ENCODE peak calls at places on chromosomes 5 and 9, in eight cellular contexts. X is cardiac muscle cell, Y is foreskin keratinocyte, S is sigmoid colon, A is A673, K is HCT116, G is K562, D is heart left ventricle. Z is an unnamed sample.

GRCh38 chr5:15694694-15695093 is 194.7 kb downstream of the FBXL7 start:
- DNase-seq in X (peak; percentile 58), Y (no peak), S (no peak), A (no peak), K (no peak), G (no peak), D (no peak), Z (no peak)

GRCh38 chr9:34589656-34590375 is at the start of gene CNTFR:
- DNase-seq in X (no peak), Y (no peak), S (peak; percentile 82), A (peak; percentile 58), K (no peak), G (peak; percentile 32), D (peak; percentile 58), Z (no peak)

GRCh38 chr9:123983047-123983446 is 28.5 kb upstream of the LHX2 start:
- DNase-seq in X (no peak), Y (no peak), S (no peak), A (no peak), K (no peak), G (no peak), D (no peak), Z (no peak)

GRCh38 chr5:172775326-172776234 is 4.6 kb upstream of the DUSP1 start:
- DNase-seq in X (peak; percentile 96), Y (peak; percentile 81), S (peak; percentile 97), A (no peak), K (no peak), G (no peak), D (no peak), Z (peak; percentile 76)

GRCh38 chr9:137373611-137373980 is 49.4 kb downstream of the EXD3 start:
- DNase-seq in X (no peak), Y (no peak), S (peak; percentile 48), A (no peak), K (no peak), G (no peak), D (peak; percentile 9), Z (no peak)

GRCh38 chr9:32939576-32939975 is 61.9 kb downstream of the APTX start:
- DNase-seq in X (no peak), Y (peak; percentile 65), S (no peak), A (no peak), K (no peak), G (no peak), D (no peak), Z (no peak)

GRCh38 chr9:113933188-113933587 is 57.1 kb downstream of the ZNF618 start:
- DNase-seq in X (peak; percentile 45), Y (no peak), S (no peak), A (no peak), K (no peak), G (no peak), D (no peak), Z (no peak)

GRCh38 chr5:142874537-142874936 is 104.4 kb downstream of the ARHGAP26 start:
- DNase-seq in X (peak; percentile 83), Y (no peak), S (no peak), A (peak; percentile 35), K (no peak), G (no peak), D (peak; percentile 83), Z (peak; percentile 68)

GRCh38 chr5:118371973-118372650 is 616.2 kb downstream of the DTWD2 start:
- DNase-seq in X (no peak), Y (no peak), S (no peak), A (no peak), K (no peak), G (no peak), D (peak; percentile 36), Z (no peak)

GRCh38 chr5:130164966-130165365 is 260.7 kb downstream of the CHSY3 start:
- DNase-seq in X (peak; percentile 82), Y (no peak), S (no peak), A (no peak), K (no peak), G (no peak), D (no peak), Z (peak; percentile 25)

GRCh38 chr5:157827429-157827828 is 31.5 kb downstream of the CLINT1 start:
- DNase-seq in X (peak; percentile 48), Y (no peak), S (no peak), A (no peak), K (no peak), G (no peak), D (no peak), Z (no peak)

GRCh38 chr9:112371060-112371459 is 8.8 kb upstream of the HSDL2 start:
- DNase-seq in X (no peak), Y (peak; percentile 81), S (no peak), A (no peak), K (no peak), G (no peak), D (no peak), Z (no peak)

GRCh38 chr9:79233542-79233941 is 338.2 kb upstream of the TLE4 start:
- DNase-seq in X (peak; percentile 77), Y (peak; percentile 40), S (no peak), A (peak; percentile 29), K (peak; percentile 22), G (peak; percentile 19), D (no peak), Z (peak; percentile 22)

GRCh38 chr5:119878712-119879111 is 249.4 kb downstream of the FAM170A start:
- DNase-seq in X (no peak), Y (no peak), S (no peak), A (no peak), K (no peak), G (no peak), D (no peak), Z (no peak)

GRCh38 chr5:82396871-82397514 is 118.8 kb upstream of the RPS23 start:
- DNase-seq in X (peak; percentile 99), Y (peak; percentile 95), S (peak; percentile 90), A (no peak), K (peak; percentile 54), G (peak; percentile 78), D (peak; percentile 79), Z (peak; percentile 73)

GRCh38 chr5:393846-394275 is 49.1 kb upstream of the EXOC3 start:
- DNase-seq in X (peak; percentile 20), Y (no peak), S (no peak), A (no peak), K (no peak), G (no peak), D (no peak), Z (no peak)

GRCh38 chr9:128654481-128654880 is 2.2 kb downstream of the DYNC2I2 start:
- DNase-seq in X (no peak), Y (no peak), S (no peak), A (no peak), K (no peak), G (no peak), D (no peak), Z (no peak)

GRCh38 chr5:178153530-178154340 is at the start of gene NHP2:
- DNase-seq in X (peak; percentile 99), Y (peak; percentile 97), S (peak; percentile 99), A (peak; percentile 96), K (peak; percentile 98), G (peak; percentile 98), D (peak; percentile 99), Z (peak; percentile 100)

GRCh38 chr5:178149199-178149932 is 4.3 kb downstream of the NHP2 start:
- DNase-seq in X (no peak), Y (no peak), S (no peak), A (no peak), K (no peak), G (no peak), D (no peak), Z (no peak)

GRCh38 chr5:178147406-178147805 is 6.3 kb downstream of the NHP2 start:
- DNase-seq in X (no peak), Y (no peak), S (no peak), A (no peak), K (no peak), G (no peak), D (no peak), Z (no peak)

GRCh38 chr5:178152491-178153444 is 917 bp downstream of the NHP2 start:
- DNase-seq in X (no peak), Y (no peak), S (no peak), A (no peak), K (no peak), G (no peak), D (no peak), Z (no peak)

GRCh38 chr5:178150977-178151734 is 2.5 kb downstream of the NHP2 start:
- DNase-seq in X (no peak), Y (no peak), S (no peak), A (no peak), K (no peak), G (peak; percentile 47), D (no peak), Z (no peak)
- TF ChIP-seq CTCF in X (no peak), Y (peak; percentile 20), S (no peak), A (no peak), K (no peak), G (peak; percentile 15), D (no peak), Z (no peak)

GRCh38 chr5:2519153-2519552 is 232.3 kb downstream of the IRX2 start:
- DNase-seq in X (no peak), Y (no peak), S (no peak), A (no peak), K (no peak), G (no peak), D (no peak), Z (no peak)
- H3K27ac ChIP-seq in X (no peak overlapping the region), Y (no peak overlapping the region), S (no peak overlapping the region), A (no peak overlapping the region), K (no peak overlapping the region), G (no peak overlapping the region), D (no peak overlapping the region), Z (no peak overlapping the region)

DNA sequence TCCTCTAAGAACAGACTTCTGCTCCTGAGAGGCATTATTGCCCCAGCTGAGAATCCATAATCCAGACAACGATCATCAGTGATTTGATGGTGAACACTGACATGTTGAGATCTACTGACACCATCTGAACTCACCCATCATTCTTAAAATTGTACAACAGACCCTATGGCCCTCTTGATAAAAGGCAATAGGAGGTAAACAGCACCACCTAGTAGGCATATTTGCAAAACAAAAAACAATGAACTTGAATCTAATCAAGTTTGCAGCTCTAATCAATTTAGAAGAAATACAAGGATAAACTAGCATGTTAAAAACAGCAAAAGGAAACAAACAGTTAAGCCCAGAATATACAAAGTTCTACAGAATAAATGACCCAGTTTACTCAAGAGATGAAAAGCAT is 89.6 kb downstream of the SFXN1 start:
- DNase-seq in X (no peak), Y (no peak), S (no peak), A (no peak), K (peak; percentile 4), G (no peak), D (no peak), Z (no peak)
- TF ChIP-seq CTCF in X (no peak), Y (peak; percentile 28), S (no peak), A (peak; percentile 28), K (peak; percentile 44), G (peak; percentile 21), D (peak; percentile 14), Z (no peak)

GRCh38 chr9:4084440-4084818 is 215.4 kb downstream of the GLIS3 start:
- DNase-seq in X (peak; percentile 96), Y (no peak), S (peak; percentile 76), A (no peak), K (no peak), G (no peak), D (peak; percentile 45), Z (no peak)
- H3K27ac ChIP-seq in X (no peak overlapping the region), Y (no peak overlapping the region), S (peak overlapping the region; percentile 71), A (no peak overlapping the region), K (no peak overlapping the region), G (no peak overlapping the region), D (no peak overlapping the region), Z (no peak overlapping the region)

GRCh38 chr5:136190904-136191303 is 2.1 kb downstream of the SMIM32 start:
- DNase-seq in X (no peak), Y (no peak), S (no peak), A (no peak), K (no peak), G (no peak), D (no peak), Z (no peak)
- TF ChIP-seq CTCF in X (no peak), Y (no peak), S (no peak), A (no peak), K (no peak), G (no peak), D (no peak), Z (no peak)